ENCODE peak calls at places on chromosomes 7 and 10, in seven cellular contexts. Q, C, J, D, N, S and R are unnamed samples.

GRCh38 chr7:94400643-94401042 is 5.9 kb downstream of the COL1A2 start:
- DNase-seq in Q (no peak), C (no peak), J (no peak), D (no peak), N (no peak), S (no peak), R (no peak)

GRCh38 chr10:26556756-26557640 is 118.9 kb downstream of the APBB1IP start:
- DNase-seq in Q (no peak), C (no peak), J (no peak), D (no peak), N (no peak), S (no peak), R (peak; percentile 43)

GRCh38 chr7:82141427-82141826 is 302.1 kb downstream of the CACNA2D1 start:
- DNase-seq in Q (no peak), C (no peak), J (no peak), D (no peak), N (no peak), S (no peak), R (no peak)

GRCh38 chr10:25425776-25426175 is 251.0 kb downstream of the GPR158 start:
- DNase-seq in Q (no peak), C (no peak), J (no peak), D (no peak), N (no peak), S (no peak), R (no peak)

GRCh38 chr7:16764942-16765341 is 11.4 kb downstream of the TSPAN13 start:
- DNase-seq in Q (no peak), C (no peak), J (no peak), D (no peak), N (no peak), S (no peak), R (no peak)

GRCh38 chr7:34096135-34096775 is 190.9 kb downstream of the BMPER start:
- DNase-seq in Q (no peak), C (no peak), J (peak; percentile 31), D (peak; percentile 87), N (no peak), S (peak; percentile 44), R (no peak)

GRCh38 chr7:155610633-155611193 is 33.7 kb upstream of the RBM33 start:
- DNase-seq in Q (no peak), C (no peak), J (no peak), D (no peak), N (no peak), S (no peak), R (no peak)

GRCh38 chr7:84040365-84040764 is 154.2 kb downstream of the SEMA3A start:
- DNase-seq in Q (no peak), C (no peak), J (peak; percentile 27), D (no peak), N (no peak), S (no peak), R (no peak)

GRCh38 chr10:17923728-17924127 is 28.0 kb upstream of the SLC39A12 start:
- DNase-seq in Q (no peak), C (no peak), J (no peak), D (no peak), N (no peak), S (peak; percentile 31), R (no peak)

GRCh38 chr10:81871558-81871957 is 3.4 kb upstream of the NRG3 start:
- DNase-seq in Q (no peak), C (no peak), J (no peak), D (no peak), N (no peak), S (no peak), R (no peak)

GRCh38 chr7:134175724-134176350 is 48.7 kb downstream of the LRGUK start:
- DNase-seq in Q (no peak), C (no peak), J (no peak), D (no peak), N (no peak), S (no peak), R (no peak)

GRCh38 chr7:1156782-1157535 is 3.0 kb downstream of the ZFAND2A start:
- DNase-seq in Q (no peak), C (no peak), J (peak; percentile 57), D (no peak), N (peak; percentile 61), S (peak; percentile 60), R (no peak)

GRCh38 chr7:7642081-7642480 is 1.5 kb downstream of the UMAD1 start:
- DNase-seq in Q (no peak), C (no peak), J (peak; percentile 75), D (no peak), N (no peak), S (peak; percentile 65), R (no peak)

GRCh38 chr10:87740232-87740631 is 77.8 kb downstream of the ATAD1 start:
- DNase-seq in Q (no peak), C (no peak), J (no peak), D (no peak), N (no peak), S (no peak), R (no peak)

GRCh38 chr7:91835191-91836064 is 45.1 kb downstream of the MTERF1 start:
- DNase-seq in Q (no peak), C (no peak), J (no peak), D (no peak), N (no peak), S (no peak), R (no peak)

GRCh38 chr10:133013478-133013877 is 71.1 kb upstream of the CFAP46 start:
- DNase-seq in Q (no peak), C (no peak), J (peak; percentile 58), D (peak; percentile 37), N (no peak), S (peak; percentile 68), R (no peak)

GRCh38 chr7:50557114-50557513 is 8.1 kb downstream of the DDC start:
- DNase-seq in Q (no peak), C (no peak), J (no peak), D (no peak), N (no peak), S (no peak), R (no peak)

GRCh38 chr10:102523250-102524029 is 19.7 kb downstream of the SUFU start:
- DNase-seq in Q (no peak), C (no peak), J (peak; percentile 10), D (peak; percentile 66), N (no peak), S (no peak), R (no peak)

GRCh38 chr10:12995425-12995861 is 6.1 kb downstream of the CCDC3 start:
- DNase-seq in Q (no peak), C (no peak), J (no peak), D (no peak), N (no peak), S (no peak), R (no peak)

DNA sequence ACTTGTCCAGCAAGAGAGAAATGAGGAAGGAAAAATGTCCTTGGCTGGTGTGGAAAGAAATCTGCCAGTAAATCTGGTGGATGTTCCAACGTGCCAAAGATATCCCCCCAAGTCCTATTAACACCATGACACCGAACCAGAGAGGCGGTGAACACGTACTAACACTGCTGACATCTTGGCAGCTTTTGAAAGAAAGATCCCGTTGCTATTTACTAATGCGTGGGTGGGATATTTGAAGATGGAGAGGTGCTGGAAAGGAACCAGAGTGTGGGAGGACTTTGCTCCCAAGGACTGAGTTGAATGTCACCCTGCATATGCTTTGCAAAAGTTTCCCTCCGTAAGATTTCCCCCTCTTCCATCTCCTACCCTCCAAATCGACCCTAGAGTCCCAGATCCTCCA is 7.9 kb downstream of the CCDC3 start:
- DNase-seq in Q (no peak), C (no peak), J (no peak), D (no peak), N (no peak), S (no peak), R (no peak)
- H3K4me1 ChIP-seq in Q (no peaks in the 10 kb centered on the region), C (no peaks in the 10 kb centered on the region), J (no peaks in the 10 kb centered on the region), D (peaks cover 2% of the 10 kb centered on the region), N (no peaks in the 10 kb centered on the region), S (no peaks in the 10 kb centered on the region), R (no peaks in the 10 kb centered on the region)

GRCh38 chr7:73668103-73668937 is 689 bp downstream of the VPS37D start:
- DNase-seq in Q (no peak), C (no peak), J (no peak), D (no peak), N (no peak), S (no peak), R (no peak)
- H3K4me3 ChIP-seq in Q (peak overlapping the region; percentile 34), C (peak overlapping the region; percentile 77), J (peak overlapping the region; percentile 85), D (peak overlapping the region; percentile 96), N (peak overlapping the region; percentile 63), S (peak overlapping the region; percentile 31), R (no peak overlapping the region)

GRCh38 chr10:124648131-124648475 is 96.1 kb downstream of the FAM53B start:
- DNase-seq in Q (no peak), C (no peak), J (no peak), D (no peak), N (no peak), S (no peak), R (no peak)

GRCh38 chr10:124647421-124648130 is 96.6 kb downstream of the FAM53B start:
- DNase-seq in Q (peak; percentile 64), C (no peak), J (peak; percentile 65), D (peak; percentile 75), N (peak; percentile 74), S (peak; percentile 75), R (peak; percentile 78)

GRCh38 chr10:124650263-124650662 is 93.9 kb downstream of the FAM53B start:
- DNase-seq in Q (peak; percentile 45), C (no peak), J (no peak), D (no peak), N (no peak), S (no peak), R (no peak)

GRCh38 chr10:124648738-124649137 is 95.4 kb downstream of the FAM53B start:
- DNase-seq in Q (peak; percentile 57), C (no peak), J (peak; percentile 55), D (peak; percentile 67), N (no peak), S (peak; percentile 55), R (peak; percentile 63)

DNA sequence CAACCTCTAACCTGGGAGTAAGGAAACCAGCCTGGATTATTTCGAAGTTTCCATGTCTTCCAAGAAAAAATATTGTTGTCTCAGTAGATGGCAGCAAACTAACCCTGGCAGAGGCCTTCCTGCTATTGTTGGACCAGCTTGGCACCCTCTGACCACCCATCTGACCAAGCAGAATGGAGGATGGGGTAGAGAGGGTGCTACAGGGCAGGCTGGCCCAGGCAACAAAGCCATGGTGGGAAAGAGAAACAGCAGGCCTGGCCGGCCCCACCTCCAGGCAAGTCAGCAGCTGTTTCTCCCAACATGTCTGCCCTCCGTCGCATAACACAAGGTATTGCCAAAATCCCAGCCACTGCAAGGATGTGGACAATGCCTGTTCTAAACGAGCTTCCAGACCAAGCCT is 95.0 kb downstream of the FAM53B start:
- DNase-seq in Q (no peak), C (no peak), J (no peak), D (peak; percentile 70), N (no peak), S (no peak), R (no peak)
- H3K27ac ChIP-seq in Q (peak overlapping the region; percentile 75), C (no peak overlapping the region), J (peak overlapping the region; percentile 80), D (peak overlapping the region; percentile 31), N (peak overlapping the region; percentile 76), S (peak overlapping the region; percentile 71), R (peak overlapping the region; percentile 79)

DNA sequence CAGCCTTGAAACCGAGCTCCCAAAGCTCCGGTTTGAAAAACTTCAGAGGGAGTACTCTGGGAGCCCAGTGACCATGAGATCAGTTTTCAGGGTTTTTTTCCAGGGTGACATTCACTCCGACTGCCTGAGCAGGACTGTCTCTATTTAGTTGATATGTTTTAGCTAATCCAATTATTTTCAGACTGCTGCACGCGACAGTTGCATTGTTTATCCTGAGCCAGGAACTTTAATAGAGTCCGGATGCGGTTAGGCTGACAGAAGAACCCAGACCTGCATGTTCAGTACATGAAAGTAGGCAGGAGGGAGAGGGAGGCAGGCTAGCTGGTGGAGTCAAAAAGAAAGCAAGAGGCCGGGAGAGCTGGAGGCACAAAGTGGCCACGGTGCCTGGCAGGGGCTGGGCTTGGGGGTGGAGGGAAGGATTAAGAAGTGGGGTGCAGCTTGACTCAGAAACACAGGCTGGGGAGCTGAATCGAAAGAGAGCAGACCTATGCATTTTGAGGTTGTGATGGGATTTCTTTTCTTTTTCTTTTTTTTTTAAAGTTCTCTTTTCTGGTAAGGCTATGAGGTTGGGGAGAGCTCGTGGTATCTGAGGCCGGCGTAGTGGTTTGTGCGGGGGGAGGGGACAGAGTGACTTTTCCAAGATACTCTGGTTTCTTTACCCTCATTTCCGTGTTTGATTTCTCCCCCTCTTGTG is 5.7 kb downstream of the GATA3 start:
- DNase-seq in Q (no peak), C (no peak), J (no peak), D (no peak), N (no peak), S (no peak), R (peak; percentile 82)
- H3K4me1 ChIP-seq in Q (peaks cover 77% of the 10 kb centered on the region), C (peaks cover 17% of the 10 kb centered on the region), J (peaks cover 10% of the 10 kb centered on the region), D (peaks cover 2% of the 10 kb centered on the region), N (no peaks in the 10 kb centered on the region), S (no peaks in the 10 kb centered on the region), R (peaks cover 78% of the 10 kb centered on the region)